ENCODE peak calls at places on chromosomes 2 and 18, in five cellular contexts. J, P, G, E and U are unnamed samples.

GRCh38 chr2:58268685-58269084 is 27.6 kb upstream of the FANCL start:
- DNase-seq in E (no peak), P (no peak), G (no peak), J (no peak), U (no peak)

GRCh38 chr2:862723-863466 is 87.8 kb upstream of the SNTG2 start:
- DNase-seq in G (no peak), P (no peak), J (no peak), E (no peak), U (no peak)

GRCh38 chr2:20633001-20633400 is 17.9 kb downstream of the HS1BP3 start:
- DNase-seq in P (no peak), G (no peak), J (no peak), E (no peak), U (no peak)

GRCh38 chr2:217838409-217838831 is 164.4 kb downstream of the TNS1 start:
- DNase-seq in G (no peak), E (no peak), J (no peak), P (no peak), U (no peak)

GRCh38 chr18:21735452-21736015 is 5.1 kb upstream of the MIB1 start:
- DNase-seq in J (no peak), G (no peak), E (peak), P (peak), U (no peak)

GRCh38 chr18:62710417-62710816 is 4.9 kb upstream of the PHLPP1 start:
- DNase-seq in E (no peak), J (peak), G (no peak), P (no peak), U (no peak)

GRCh38 chr18:13532406-13533075 is 193.8 kb downstream of the FAM210A start:
- DNase-seq in G (no peak), J (no peak), E (no peak), P (no peak), U (no peak)

GRCh38 chr18:38586327-38586726 is 1020.7 kb upstream of the CELF4 start:
- DNase-seq in E (no peak), G (no peak), J (no peak), P (no peak), U (no peak)

GRCh38 chr18:8217041-8217564 is 392.1 kb upstream of the RAB12 start:
- DNase-seq in J (no peak), E (no peak), G (no peak), P (no peak), U (no peak)

GRCh38 chr18:7617738-7618422 is 50.8 kb downstream of the PTPRM start:
- DNase-seq in G (no peak), E (no peak), J (no peak), P (no peak), U (no peak)

GRCh38 chr2:231410293-231411004 is 14.9 kb downstream of the B3GNT7 start:
- DNase-seq in J (no peak), E (no peak), G (no peak), P (no peak), U (peak)

GRCh38 chr2:231411237-231411636 is 15.7 kb downstream of the B3GNT7 start:
- DNase-seq in P (no peak), G (no peak), J (no peak), E (no peak), U (no peak)

GRCh38 chr2:231412616-231412963 is 17.1 kb downstream of the B3GNT7 start:
- DNase-seq in P (no peak), J (peak), E (no peak), G (no peak), U (no peak)

GRCh38 chr2:231413456-231413855 is 17.9 kb downstream of the B3GNT7 start:
- DNase-seq in G (no peak), J (no peak), E (no peak), P (no peak), U (peak)

DNA sequence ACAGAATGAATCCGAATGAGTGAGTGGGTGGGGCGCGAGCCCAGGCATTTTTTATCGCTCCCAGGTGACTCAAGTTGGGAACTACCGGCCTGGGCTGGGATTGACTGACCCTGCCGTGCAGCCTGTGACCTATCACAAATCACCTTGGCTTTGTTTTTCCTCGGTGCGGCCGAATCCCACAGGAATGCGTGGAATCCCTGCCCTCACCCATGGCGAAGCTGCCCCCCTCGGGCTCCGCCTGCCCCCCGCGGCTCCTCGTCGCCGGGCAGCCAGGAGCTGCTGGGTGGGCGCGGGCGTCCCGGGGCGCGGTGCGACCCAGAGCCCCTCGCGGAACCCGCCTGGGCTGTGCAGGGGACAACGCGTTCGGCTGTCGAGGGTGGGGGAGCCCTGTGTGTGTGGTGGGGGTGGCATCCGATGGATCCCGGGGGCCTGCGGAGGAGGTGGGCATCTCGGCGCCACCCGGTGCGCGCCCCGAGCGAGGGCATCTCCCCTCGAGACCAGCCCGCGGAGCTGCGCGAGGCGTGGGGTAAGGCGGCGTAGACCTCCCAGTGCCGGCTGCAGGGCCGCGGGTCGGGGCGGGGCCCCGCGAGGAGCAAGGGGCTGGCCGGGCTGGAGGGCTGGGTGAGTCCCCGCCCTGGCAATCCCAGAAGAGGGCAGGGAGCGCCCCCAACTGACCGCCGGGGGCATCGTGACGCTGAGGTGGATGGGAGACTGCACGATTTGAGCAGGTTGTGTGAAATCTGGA is 16.5 kb downstream of the B3GNT7 start:
- DNase-seq in G (no peak), J (peak), E (no peak), P (peak), U (peak)
- TF ChIP-seq FOXM1 in G (no peak), J (no peak), E (no peak), P (no peak), U (no peak)

GRCh38 chr18:2905802-2906521 is 59.2 kb downstream of the EMILIN2 start:
- DNase-seq in G (no peak), J (peak), P (peak), E (no peak), U (no peak)
- TF ChIP-seq FOXM1 in G (no peak), J (no peak), P (no peak), E (no peak), U (no peak)

DNA sequence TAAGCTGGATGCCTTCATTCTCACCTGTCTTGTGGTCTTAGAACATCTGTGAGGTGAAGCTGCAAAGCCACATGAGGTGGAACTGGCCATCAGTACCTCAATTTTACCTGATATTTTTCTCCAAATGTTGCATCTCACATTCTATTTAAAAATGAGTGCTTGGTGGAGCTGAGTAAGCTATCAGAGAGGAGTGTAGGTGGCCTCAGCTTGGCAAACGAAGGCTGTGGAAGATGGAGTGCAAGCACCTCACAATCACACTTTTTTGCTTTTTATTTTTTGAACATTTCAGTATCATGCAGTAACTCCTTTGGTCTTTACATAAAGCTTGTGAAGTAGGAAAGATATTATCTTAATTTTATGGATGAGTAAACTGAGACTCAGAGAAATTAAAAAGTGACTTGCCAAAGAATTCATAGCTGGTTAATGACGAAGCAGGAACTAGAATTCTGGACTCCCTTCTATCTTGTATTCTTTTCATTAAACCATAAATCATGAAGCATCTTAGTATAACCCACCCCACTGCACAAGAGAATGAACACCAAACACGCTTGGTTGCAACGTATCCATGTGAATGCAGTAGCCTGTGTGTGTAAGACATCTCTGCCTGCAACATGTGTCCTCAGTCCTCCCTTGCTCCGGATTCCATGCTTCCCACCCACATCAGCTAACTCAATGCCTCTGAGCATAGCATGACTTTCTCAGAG is 27.2 kb downstream of the C2orf49 start:
- DNase-seq in P (no peak), J (no peak), G (no peak), E (no peak), U (no peak)
- TF ChIP-seq FOXM1 in P (no peak), J (no peak), G (no peak), E (no peak), U (no peak)

GRCh38 chr2:231244382-231245252 is 46.2 kb downstream of the ARMC9 start:
- DNase-seq in E (no peak), G (no peak), J (no peak), P (no peak), U (no peak)

GRCh38 chr2:231243883-231244282 is 45.5 kb downstream of the ARMC9 start:
- DNase-seq in J (no peak), G (no peak), P (no peak), E (no peak), U (no peak)

GRCh38 chr2:231246171-231246842 is 47.9 kb downstream of the ARMC9 start:
- DNase-seq in J (no peak), E (no peak), G (no peak), P (peak), U (no peak)

GRCh38 chr2:231241755-231242507 is 43.5 kb downstream of the ARMC9 start:
- DNase-seq in E (no peak), P (no peak), J (no peak), G (no peak), U (no peak)

GRCh38 chr2:231245253-231246094 is 47.0 kb downstream of the ARMC9 start:
- DNase-seq in E (no peak), J (no peak), P (no peak), G (no peak), U (no peak)
- TF ChIP-seq FOXM1 in E (no peak), J (no peak), P (no peak), G (no peak), U (no peak)

DNA sequence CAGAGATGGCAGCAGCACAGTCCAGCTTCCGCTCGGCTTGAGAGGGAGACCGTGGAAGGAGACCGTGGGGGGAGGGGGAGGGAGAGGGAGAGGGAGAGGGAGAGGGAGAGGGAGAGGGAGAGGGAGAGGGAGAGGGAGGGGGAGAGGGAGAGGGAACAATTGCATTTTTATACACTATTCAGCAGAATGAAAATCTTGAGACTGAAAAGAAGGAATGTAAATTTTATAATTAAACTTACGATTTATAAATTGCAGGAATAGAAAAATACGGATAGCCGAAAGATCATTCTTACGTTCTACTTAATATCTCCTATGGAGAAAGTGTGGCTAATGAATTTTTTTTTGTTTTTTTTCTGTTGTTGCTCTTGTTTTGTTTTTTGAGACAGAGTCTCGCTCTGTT is 12.5 kb upstream of the COLEC12 start:
- DNase-seq in J (no peak), E (no peak), P (no peak), G (no peak), U (no peak)
- TF ChIP-seq FOXM1 in J (no peak), E (no peak), P (no peak), G (no peak), U (no peak)

GRCh38 chr2:231780123-231780908 is 766 bp downstream of the PDE6D start:
- DNase-seq in P (peak), E (peak), G (no peak), J (peak), U (peak)
- TF ChIP-seq FOXM1 in P (no peak), E (no peak), G (no peak), J (no peak), U (no peak)

DNA sequence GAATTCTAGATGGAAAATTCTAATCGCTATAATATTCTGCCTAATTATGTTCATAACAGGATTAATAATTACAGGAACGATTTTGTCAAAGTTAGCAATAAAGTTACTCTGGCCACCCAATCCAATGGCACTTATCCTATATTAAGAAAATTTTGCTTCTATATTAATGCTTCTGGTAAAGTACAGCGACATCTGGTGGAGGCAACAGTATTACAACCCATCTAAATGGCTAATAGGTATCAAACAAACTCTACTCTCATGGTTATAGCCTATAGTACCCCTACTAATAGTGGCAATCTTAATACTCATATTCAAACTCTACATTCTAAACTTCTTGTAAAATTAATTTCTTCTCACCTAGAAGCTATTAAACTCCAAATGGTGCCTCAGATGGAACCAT is 1084.7 kb upstream of the LRRTM1 start:
- DNase-seq in E (peak), J (no peak), G (no peak), P (no peak), U (no peak)
- TF ChIP-seq FOXM1 in E (no peak), J (no peak), G (no peak), P (no peak), U (no peak)

GRCh38 chr18:68769423-68769822 is 28.5 kb upstream of the CCDC102B start:
- DNase-seq in E (no peak), G (no peak), P (no peak), J (no peak), U (no peak)
- TF ChIP-seq FOXM1 in E (no peak), G (no peak), P (no peak), J (no peak), U (no peak)

DNA sequence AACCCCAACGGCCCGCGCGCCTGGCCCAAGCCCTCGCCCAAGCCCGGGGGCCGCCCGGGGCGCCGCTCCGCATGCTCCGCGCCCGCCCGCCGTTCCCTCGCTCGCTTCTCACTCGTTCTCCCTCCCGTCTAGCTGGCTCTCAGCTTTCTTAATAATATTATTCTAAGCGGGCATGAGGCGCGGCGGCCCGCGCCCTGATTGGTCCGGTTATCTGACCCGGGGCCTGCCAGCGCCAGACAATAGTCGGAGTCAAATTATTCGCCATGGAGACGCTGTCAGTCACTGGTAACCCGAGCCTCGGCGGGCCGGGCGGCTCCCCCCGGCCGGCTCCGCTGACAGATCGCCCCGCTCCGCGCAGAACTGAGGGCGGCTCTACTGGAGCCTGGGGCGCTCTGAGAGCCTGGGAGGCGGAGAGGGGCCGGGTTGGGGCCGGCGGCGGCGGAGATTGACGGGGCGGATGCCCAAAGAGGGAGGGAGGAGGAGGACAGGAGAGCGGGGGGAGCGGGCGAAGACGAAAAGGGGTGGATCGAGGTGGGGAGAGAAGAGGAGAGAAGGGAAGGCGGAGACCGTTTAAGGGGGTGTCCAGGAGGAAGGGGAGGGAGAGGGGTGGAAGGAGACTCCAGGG is at the start of gene SIX2:
- DNase-seq in E (peak), J (peak), G (no peak), P (peak), U (peak)
- TF ChIP-seq FOXM1 in E (no peak), J (no peak), G (no peak), P (no peak), U (no peak)